ENCODE peak calls at places on chromosomes 6 and 20, in eight cellular contexts. Z is upper lobe of right lung; V is RPMI7951; H is hippocampal formation; C is COR-L47; M is G401; I is activated CD4-positive, alpha-beta T cell treated with anti-CD3 and anti-CD28 coated beads for 24 hours; P is stimulated activated naive B cell treated with anti-CD40 and anti-IgM and Interleukin-4, amounts not matched to agents 10 μg/mL and 1 μg/mL and 100 μg/mL, for 72 hours. Y is an unnamed sample.

GRCh38 chr6:122653094-122653493 is 42.9 kb downstream of the PKIB start:
- DNase-seq in Z (no peak), V (no peak), H (no peak), C (no peak), M (no peak), I (no peak), P (no peak), Y (no peak)

GRCh38 chr6:134853111-134854055 is 96.5 kb downstream of the ALDH8A1 start:
- DNase-seq in Z (no peak), V (peak; percentile 93), H (no peak), C (no peak), M (no peak), I (no peak), P (no peak), Y (no peak)

GRCh38 chr6:56949925-56950495 is 4.9 kb upstream of the BEND6 start:
- DNase-seq in Z (no peak), V (peak; percentile 23), H (no peak), C (no peak), M (no peak), I (no peak), P (no peak), Y (no peak)

GRCh38 chr6:32105433-32105832 is 3.7 kb downstream of the TNXB start:
- DNase-seq in Z (no peak), V (no peak), H (no peak), C (no peak), M (no peak), I (no peak), P (no peak), Y (no peak)

GRCh38 chr20:33871362-33871761 is 60.2 kb downstream of the CHMP4B start:
- DNase-seq in Z (no peak), V (no peak), H (no peak), C (no peak), M (no peak), I (no peak), P (no peak), Y (no peak)

GRCh38 chr6:54068694-54069093 is 42.5 kb upstream of the MLIP start:
- DNase-seq in Z (no peak), V (no peak), H (no peak), C (no peak), M (no peak), I (no peak), P (no peak), Y (no peak)

GRCh38 chr20:63752411-63753101 is 13.0 kb downstream of the SLC2A4RG start:
- DNase-seq in Z (no peak), V (no peak), H (no peak), C (no peak), M (no peak), I (no peak), P (no peak), Y (no peak)

GRCh38 chr20:43914286-43914685 is 366 bp upstream of the TOX2 start:
- DNase-seq in Z (no peak), V (peak; percentile 60), H (no peak), C (no peak), M (no peak), I (no peak), P (no peak), Y (no peak)

GRCh38 chr6:139407718-139408222 is 33.3 kb upstream of the CITED2 start:
- DNase-seq in Z (no peak), V (peak; percentile 81), H (no peak), C (no peak), M (no peak), I (no peak), P (no peak), Y (no peak)

GRCh38 chr20:10337291-10337690 is 96.7 kb downstream of the MKKS start:
- DNase-seq in Z (no peak), V (no peak), H (no peak), C (no peak), M (no peak), I (no peak), P (no peak), Y (no peak)

GRCh38 chr20:49446808-49447207 is 35.7 kb downstream of the KCNB1 start:
- DNase-seq in Z (peak; percentile 73), V (peak; percentile 34), H (peak; percentile 37), C (no peak), M (no peak), I (no peak), P (no peak), Y (no peak)

GRCh38 chr20:24615353-24615752 is 145.9 kb downstream of the SYNDIG1 start:
- DNase-seq in Z (no peak), V (no peak), H (no peak), C (no peak), M (no peak), I (no peak), P (no peak), Y (no peak)

GRCh38 chr20:58432190-58432954 is 43.3 kb downstream of the VAPB start:
- DNase-seq in Z (no peak), V (no peak), H (no peak), C (no peak), M (no peak), I (no peak), P (no peak), Y (no peak)

GRCh38 chr20:1758765-1759164 is 101.2 kb upstream of the SIRPG start:
- DNase-seq in Z (no peak), V (no peak), H (no peak), C (no peak), M (no peak), I (no peak), P (no peak), Y (no peak)

GRCh38 chr20:49699200-49699992 is 14.3 kb downstream of the B4GALT5 start:
- DNase-seq in Z (no peak), V (peak; percentile 87), H (no peak), C (no peak), M (no peak), I (no peak), P (peak; percentile 41), Y (no peak)

GRCh38 chr6:4316867-4317400 is 181.6 kb upstream of the ECI2 start:
- DNase-seq in Z (peak; percentile 79), V (peak; percentile 95), H (no peak), C (peak; percentile 79), M (no peak), I (no peak), P (no peak), Y (no peak)

GRCh38 chr6:63507096-63507495 is 65.2 kb upstream of the LOC128125822 start:
- DNase-seq in Z (no peak), V (no peak), H (no peak), C (no peak), M (no peak), I (no peak), P (no peak), Y (no peak)

GRCh38 chr6:74936886-74937285 is 269.0 kb downstream of the COL12A1 start:
- DNase-seq in Z (no peak), V (peak; percentile 19), H (no peak), C (no peak), M (no peak), I (no peak), P (no peak), Y (no peak)

GRCh38 chr20:362271-363254 is 15.7 kb downstream of the NRSN2 start:
- DNase-seq in Z (peak; percentile 94), V (peak; percentile 96), H (peak; percentile 59), C (peak; percentile 79), M (peak; percentile 89), I (no peak), P (no peak), Y (no peak)

GRCh38 chr20:46803446-46804020 is 91.1 kb upstream of the EYA2 start:
- DNase-seq in Z (no peak), V (no peak), H (no peak), C (no peak), M (no peak), I (no peak), P (no peak), Y (no peak)

GRCh38 chr6:80962382-80962781 is 790.1 kb downstream of the TENT5A start:
- DNase-seq in Z (no peak), V (no peak), H (no peak), C (no peak), M (no peak), I (no peak), P (no peak), Y (no peak)

GRCh38 chr6:132131777-132132176 is 180.6 kb upstream of the CCN2 start:
- DNase-seq in Z (no peak), V (peak; percentile 99), H (no peak), C (no peak), M (no peak), I (no peak), P (peak; percentile 37), Y (no peak)

GRCh38 chr20:37763105-37763504 is 69.3 kb downstream of the CTNNBL1 start:
- DNase-seq in Z (no peak), V (no peak), H (no peak), C (no peak), M (no peak), I (no peak), P (no peak), Y (no peak)

GRCh38 chr20:53707341-53708102 is 113.9 kb upstream of the ZNF217 start:
- DNase-seq in Z (no peak), V (peak; percentile 60), H (no peak), C (no peak), M (no peak), I (no peak), P (peak; percentile 48), Y (no peak)

GRCh38 chr6:143194095-143194589 is 133.5 kb downstream of the AIG1 start:
- DNase-seq in Z (no peak), V (no peak), H (no peak), C (no peak), M (no peak), I (no peak), P (no peak), Y (no peak)

GRCh38 chr20:36614781-36615557 is 9.4 kb downstream of the RAB5IF start:
- DNase-seq in Z (no peak), V (no peak), H (no peak), C (no peak), M (peak; percentile 88), I (no peak), P (no peak), Y (no peak)

Y was measured in CD8-positive, alpha-beta memory T cell.